ENCODE peak calls at places on chromosomes 3 and 15, in six cellular contexts. U, R, T, X, W and Z are unnamed samples.
A peak's percentile ranks its signal among the peaks of the same experiment; 100 is the strongest.

GRCh38 chr3:132418916-132419315 is 1.6 kb downstream of the DNAJC13 start:
- DNase-seq in W (no peak), T (no peak), X (no peak), U (no peak), R (no peak), Z (no peak)

GRCh38 chr3:125351152-125351551 is 24.0 kb downstream of the ZNF148 start:
- DNase-seq in R (no peak), W (no peak), X (no peak), U (no peak), T (no peak), Z (no peak)

GRCh38 chr3:125622381-125622788 is 27.1 kb upstream of the OSBPL11 start:
- DNase-seq in X (no peak), T (no peak), R (no peak), W (no peak), U (no peak), Z (no peak)

GRCh38 chr15:78739996-78740903 is 71.0 kb downstream of the ADAMTS7 start:
- DNase-seq in W (no peak), T (peak; percentile 52), X (peak; percentile 57), U (peak; percentile 23), R (peak; percentile 41), Z (peak; percentile 88)

GRCh38 chr3:52481819-52482521 is 13.2 kb upstream of the STAB1 start:
- DNase-seq in W (peak; percentile 51), X (no peak), T (peak; percentile 72), U (peak; percentile 4), R (peak; percentile 74), Z (peak; percentile 12)

GRCh38 chr3:127999509-128000106 is 52.6 kb upstream of the SEC61A1 start:
- DNase-seq in U (no peak), W (no peak), T (no peak), R (no peak), X (no peak), Z (no peak)

GRCh38 chr3:9955611-9956352 is 3.6 kb upstream of the PRRT3 start:
- DNase-seq in X (no peak), U (no peak), W (no peak), R (no peak), T (no peak), Z (no peak)

GRCh38 chr3:146277953-146278631 is 27.2 kb upstream of the PLSCR4 start:
- DNase-seq in X (peak; percentile 4), R (no peak), T (no peak), U (peak; percentile 94), W (no peak), Z (no peak)

GRCh38 chr3:143450656-143451055 is 331.1 kb downstream of the CHST2 start:
- DNase-seq in U (no peak), X (no peak), T (no peak), R (no peak), W (no peak), Z (no peak)

GRCh38 chr3:128455786-128456748 is 10.6 kb downstream of the DNAJB8 start:
- DNase-seq in U (no peak), W (no peak), X (no peak), R (no peak), T (peak; percentile 66), Z (no peak)

GRCh38 chr3:15804553-15805095 is 6.8 kb upstream of the ANKRD28 start:
- DNase-seq in R (peak; percentile 33), X (no peak), W (no peak), T (no peak), U (no peak), Z (no peak)

GRCh38 chr15:42581272-42581730 is 5.9 kb downstream of the STARD9 start:
- DNase-seq in W (peak; percentile 57), R (peak; percentile 33), X (peak; percentile 62), U (peak; percentile 68), T (peak; percentile 90), Z (peak; percentile 57)

GRCh38 chr15:28880680-28881079 is 5.1 kb upstream of the APBA2 start:
- DNase-seq in W (no peak), X (no peak), T (no peak), U (no peak), R (no peak), Z (no peak)

GRCh38 chr3:195549001-195549400 is 5.9 kb upstream of the PPP1R2 start:
- DNase-seq in R (no peak), T (no peak), X (no peak), W (no peak), U (no peak), Z (no peak)

GRCh38 chr15:60757273-60757672 is 278.3 kb upstream of the ICE2 start:
- DNase-seq in T (no peak), W (no peak), U (no peak), X (no peak), R (no peak), Z (no peak)

GRCh38 chr15:40347559-40348470 is 3.0 kb upstream of the PHGR1 start:
- DNase-seq in U (no peak), W (no peak), X (no peak), R (no peak), T (no peak), Z (no peak)

GRCh38 chr15:36682091-36682490 is 102.7 kb downstream of the CDIN1 start:
- DNase-seq in T (no peak), U (peak; percentile 40), X (no peak), W (no peak), R (no peak), Z (no peak)

GRCh38 chr15:58513681-58514336 is 82.0 kb downstream of the LIPC start:
- DNase-seq in X (no peak), U (no peak), T (no peak), W (no peak), R (no peak), Z (no peak)

GRCh38 chr3:142275856-142276255 is 50.5 kb upstream of the GK5 start:
- DNase-seq in T (no peak), X (no peak), R (no peak), U (peak; percentile 96), W (no peak), Z (no peak)

GRCh38 chr15:52658955-52659354 is 20.2 kb downstream of the ATOSA start:
- DNase-seq in T (no peak), X (no peak), R (no peak), W (no peak), U (no peak), Z (no peak)

GRCh38 chr3:56851966-56852884 is 50.5 kb upstream of the ARHGEF3 start:
- DNase-seq in R (no peak), U (no peak), W (no peak), T (no peak), X (no peak), Z (no peak)

GRCh38 chr3:118501152-118501551 is 533.5 kb downstream of the IGSF11 start:
- DNase-seq in W (no peak), X (peak; percentile 28), U (no peak), T (peak; percentile 58), R (no peak), Z (peak; percentile 3)

GRCh38 chr3:182709306-182709705 is 84.0 kb upstream of the ATP11B start:
- DNase-seq in U (no peak), R (no peak), T (no peak), X (no peak), W (no peak), Z (no peak)

GRCh38 chr3:32391643-32392529 is at the start of gene CMTM7:
- DNase-seq in W (no peak), T (peak; percentile 90), R (peak; percentile 76), U (peak; percentile 35), X (peak; percentile 39), Z (peak; percentile 43)
- TF ChIP-seq USF2 in W (no peak), T (no peak), R (no peak), U (peak; percentile 45), X (no peak), Z (no peak)

GRCh38 chr3:115211810-115212492 is 64.9 kb upstream of the ZBTB20 start:
- DNase-seq in X (no peak), U (no peak), W (no peak), T (no peak), R (no peak), Z (no peak)
- H3K4me3 ChIP-seq in X (no peak overlapping the region), U (no peak overlapping the region), W (no peak overlapping the region), T (no peak overlapping the region), R (no peak overlapping the region), Z (no peak overlapping the region)

DNA sequence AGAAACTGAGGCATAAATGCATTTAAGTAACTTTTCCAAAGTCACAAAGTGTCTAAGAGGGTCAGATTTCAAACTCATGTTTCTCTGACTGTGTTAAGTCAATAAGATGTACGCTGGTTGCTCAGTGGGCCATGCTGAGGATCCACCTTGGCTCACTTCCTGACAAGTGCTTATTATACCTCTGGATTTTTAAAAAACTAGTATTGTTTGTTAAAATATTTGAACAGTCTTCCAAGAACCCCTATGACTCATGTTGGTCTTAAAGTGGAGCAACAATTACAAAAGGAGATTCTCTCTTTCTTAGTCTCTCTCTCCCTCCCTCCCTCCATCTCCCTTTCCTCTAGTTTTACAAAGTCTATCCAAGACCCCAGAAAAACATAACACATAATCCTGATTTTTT is 1050.2 kb downstream of the AGBL1 start:
- DNase-seq in X (no peak), U (no peak), W (no peak), R (no peak), T (no peak), Z (no peak)
- TF ChIP-seq USF2 in X (no peak), U (no peak), W (no peak), R (no peak), T (no peak), Z (no peak)

GRCh38 chr15:69451951-69452701 is 492 bp upstream of the RPLP1 start:
- DNase-seq in U (peak; percentile 56), T (peak; percentile 30), X (peak; percentile 92), R (peak; percentile 44), W (no peak), Z (peak; percentile 45)

GRCh38 chr15:69446947-69447346 is 5.7 kb upstream of the RPLP1 start:
- DNase-seq in W (no peak), R (no peak), U (no peak), T (no peak), X (no peak), Z (no peak)

GRCh38 chr15:69452702-69453513 is at the start of gene RPLP1:
- DNase-seq in X (no peak), T (peak; percentile 97), R (peak; percentile 96), U (peak; percentile 94), W (peak; percentile 88), Z (peak; percentile 94)

GRCh38 chr15:69454953-69455352 is 2.3 kb downstream of the RPLP1 start:
- DNase-seq in W (no peak), U (no peak), R (no peak), T (no peak), X (no peak), Z (no peak)

GRCh38 chr15:69450968-69451695 is 1.5 kb upstream of the RPLP1 start:
- DNase-seq in R (no peak), U (no peak), T (no peak), W (no peak), X (peak; percentile 53), Z (no peak)
- H3K4me3 ChIP-seq in R (peak overlapping the region; percentile 98), U (no peak overlapping the region), T (no peak overlapping the region), W (no peak overlapping the region), X (peak overlapping the region; percentile 79), Z (no peak overlapping the region)

GRCh38 chr3:156093966-156094365 is 26.4 kb upstream of the KCNAB1 start:
- DNase-seq in U (no peak), W (peak; percentile 13), T (no peak), R (no peak), X (no peak), Z (no peak)
- TF ChIP-seq USF2 in U (no peak), W (no peak), T (no peak), R (no peak), X (no peak), Z (no peak)

GRCh38 chr3:42071720-42072582 is 19.2 kb upstream of the TRAK1 start:
- DNase-seq in T (peak; percentile 64), R (no peak), U (peak; percentile 75), X (peak; percentile 39), W (no peak), Z (peak; percentile 33)
- H3K4me3 ChIP-seq in T (peak overlapping the region; percentile 64), R (no peak overlapping the region), U (no peak overlapping the region), X (no peak overlapping the region), W (no peak overlapping the region), Z (peak overlapping the region; percentile 30)